ENCODE peak calls at places on chromosomes 12 and 14, in six cellular contexts. S is ureter; A is neuronal stem cell; H is thoracic aorta; M is astrocyte of the hippocampus; G is stimulated activated CD4-positive, alpha-beta T cell treated with anti-CD3 and anti-CD28 coated beads, Interleukin-15, amount 100 ng/mL, for 1 hour. Z is an unnamed sample.

GRCh38 chr12:124917841-124918621 is 3.6 kb upstream of the UBC start:
- DNase-seq in S (no peak), A (no peak), H (no peak), M (no peak), G (no peak), Z (no peak)

GRCh38 chr12:75982974-75983660 is 48.5 kb downstream of the PHLDA1 start:
- DNase-seq in S (no peak), A (no peak), H (no peak), M (no peak), G (no peak), Z (no peak)

GRCh38 chr14:24436355-24437019 is 6.1 kb downstream of the SDR39U1 start:
- DNase-seq in S (no peak), A (peak; percentile 48), H (no peak), M (peak; percentile 78), G (no peak), Z (no peak)

GRCh38 chr14:73789996-73790581 is 61.5 kb upstream of the PTGR2 start:
- DNase-seq in S (peak; percentile 69), A (no peak), H (peak; percentile 73), M (peak; percentile 97), G (no peak), Z (no peak)

GRCh38 chr14:103072595-103073366 is 11.2 kb upstream of the LBHD2 start:
- DNase-seq in S (no peak), A (no peak), H (no peak), M (no peak), G (no peak), Z (no peak)

GRCh38 chr14:61196792-61197191 is 84.3 kb downstream of the TMEM30B start:
- DNase-seq in S (no peak), A (no peak), H (no peak), M (no peak), G (no peak), Z (no peak)

GRCh38 chr12:94550964-94551363 is 91.3 kb upstream of the CEP83 start:
- DNase-seq in S (no peak), A (no peak), H (no peak), M (no peak), G (no peak), Z (no peak)

GRCh38 chr12:29425722-29426121 is 44.8 kb upstream of the ERGIC2 start:
- DNase-seq in S (no peak), A (no peak), H (no peak), M (no peak), G (no peak), Z (no peak)

GRCh38 chr12:1947081-1947480 is 28.6 kb upstream of the CACNA2D4 start:
- DNase-seq in S (no peak), A (no peak), H (no peak), M (peak; percentile 84), G (no peak), Z (no peak)

GRCh38 chr12:119804011-119804641 is 73.0 kb downstream of the CIT start:
- DNase-seq in S (peak; percentile 51), A (peak; percentile 68), H (no peak), M (peak; percentile 89), G (no peak), Z (no peak)

GRCh38 chr12:28937196-28937595 is 211.9 kb upstream of the FAR2 start:
- DNase-seq in S (no peak), A (no peak), H (no peak), M (peak; percentile 58), G (no peak), Z (no peak)

GRCh38 chr12:20283467-20283866 is 84.9 kb upstream of the PDE3A start:
- DNase-seq in S (no peak), A (no peak), H (no peak), M (no peak), G (no peak), Z (no peak)

GRCh38 chr12:116076399-116076798 is 201.1 kb downstream of the MED13L start:
- DNase-seq in S (no peak), A (no peak), H (no peak), M (peak; percentile 20), G (no peak), Z (no peak)

GRCh38 chr12:131349397-131350127 is 361.3 kb upstream of the SFSWAP start:
- DNase-seq in S (no peak), A (no peak), H (no peak), M (no peak), G (no peak), Z (no peak)

GRCh38 chr14:102085503-102085902 is 1.3 kb downstream of the HSP90AA1 start:
- DNase-seq in S (no peak), A (no peak), H (no peak), M (no peak), G (no peak), Z (no peak)

GRCh38 chr14:44960646-44961045 is 1.1 kb downstream of the KLHL28 start:
- DNase-seq in S (no peak), A (no peak), H (no peak), M (no peak), G (no peak), Z (no peak)

GRCh38 chr12:123242083-123242904 is 9.1 kb downstream of the MTRFR start:
- DNase-seq in S (no peak), A (no peak), H (no peak), M (no peak), G (no peak), Z (no peak)

GRCh38 chr12:28961948-28962384 is 187.1 kb upstream of the FAR2 start:
- DNase-seq in S (no peak), A (no peak), H (no peak), M (no peak), G (no peak), Z (no peak)

GRCh38 chr12:58583956-58584355 is 336.3 kb downstream of the LRIG3 start:
- DNase-seq in S (no peak), A (no peak), H (no peak), M (no peak), G (no peak), Z (no peak)